ENCODE peak calls at places on chromosomes 5 and 9, in six cellular contexts. X, V, O, Q, F and C are unnamed samples.

GRCh38 chr9:82601272-82601835 is 461.6 kb downstream of the RASEF start:
- DNase-seq in O (no peak), V (peak), Q (no peak), X (no peak), F (no peak), C (no peak)

GRCh38 chr5:43161244-43161643 is 30.8 kb upstream of the NIM1K start:
- DNase-seq in V (no peak), Q (no peak), F (no peak), X (no peak), O (no peak), C (no peak)

GRCh38 chr9:89929721-89930480 is 325.1 kb downstream of the GADD45G start:
- DNase-seq in O (no peak), Q (no peak), X (no peak), F (no peak), V (peak), C (no peak)

GRCh38 chr9:16652511-16653101 is 217.9 kb downstream of the BNC2 start:
- DNase-seq in Q (no peak), O (no peak), F (no peak), X (no peak), V (no peak), C (no peak)

GRCh38 chr9:101470929-101471328 is 35.4 kb upstream of the ALDOB start:
- DNase-seq in Q (no peak), V (no peak), F (no peak), X (no peak), O (no peak), C (no peak)

GRCh38 chr9:130308081-130308571 is 42.6 kb downstream of the HMCN2 start:
- DNase-seq in V (peak), F (no peak), O (no peak), Q (no peak), X (no peak), C (no peak)

GRCh38 chr5:6522337-6522736 is 73.7 kb downstream of the UBE2QL1 start:
- DNase-seq in V (no peak), Q (no peak), F (no peak), O (no peak), X (no peak), C (no peak)

GRCh38 chr5:58357121-58357520 is 102.8 kb downstream of the PLK2 start:
- DNase-seq in Q (no peak), F (no peak), X (no peak), O (no peak), V (no peak), C (no peak)

GRCh38 chr9:125700791-125701190 is 6.2 kb downstream of the MAPKAP1 start:
- DNase-seq in F (no peak), X (peak), O (no peak), Q (no peak), V (no peak), C (no peak)

GRCh38 chr9:130337784-130338380 is 72.3 kb downstream of the HMCN2 start:
- DNase-seq in F (no peak), X (no peak), V (no peak), Q (no peak), O (no peak), C (no peak)